ENCODE peak calls at places on chromosomes 16 and 17, in ten cellular contexts. One of them, this sample, is unnamed.

GRCh38 chr17:19313066-19313745 is 49.3 kb downstream of the B9D1 start:
- DNase-seq in mammary epithelial cell: no peak
- DNase-seq in non-pigmented ciliary epithelial cell: no peak
- DNase-seq in heart left ventricle: no peak
- DNase-seq in stimulated activated CD4-positive, alpha-beta T cell treated with anti-CD3 and anti-CD28 coated beads, Interleukin-4, amount 100 ng/mL, for 4 hours: no peak
- DNase-seq in smooth muscle cell of the brain vasculature: no peak
- DNase-seq in MCF 10A: no peak
- DNase-seq in uterus: no peak
- DNase-seq in NCI-H446: no peak
- DNase-seq in myocyte: no peak
- DNase-seq in this sample: no peak

GRCh38 chr16:1450841-1451240 is 6.5 kb upstream of the CCDC154 start:
- DNase-seq in mammary epithelial cell: no peak
- DNase-seq in non-pigmented ciliary epithelial cell: no peak
- DNase-seq in heart left ventricle: no peak
- DNase-seq in stimulated activated CD4-positive, alpha-beta T cell treated with anti-CD3 and anti-CD28 coated beads, Interleukin-4, amount 100 ng/mL, for 4 hours: no peak
- DNase-seq in smooth muscle cell of the brain vasculature: no peak
- DNase-seq in MCF 10A: no peak
- DNase-seq in uterus: no peak
- DNase-seq in NCI-H446: no peak
- DNase-seq in myocyte: no peak
- DNase-seq in this sample: no peak

GRCh38 chr16:66601471-66601870 is 3.0 kb upstream of the CMTM3 start:
- DNase-seq in mammary epithelial cell: no peak
- DNase-seq in non-pigmented ciliary epithelial cell: no peak
- DNase-seq in heart left ventricle: no peak
- DNase-seq in stimulated activated CD4-positive, alpha-beta T cell treated with anti-CD3 and anti-CD28 coated beads, Interleukin-4, amount 100 ng/mL, for 4 hours: no peak
- DNase-seq in smooth muscle cell of the brain vasculature: no peak
- DNase-seq in MCF 10A: no peak
- DNase-seq in uterus: no peak
- DNase-seq in NCI-H446: no peak
- DNase-seq in myocyte: no peak
- DNase-seq in this sample: no peak

GRCh38 chr16:58474296-58474695 is 25.6 kb upstream of the NDRG4 start:
- DNase-seq in mammary epithelial cell: no peak
- DNase-seq in non-pigmented ciliary epithelial cell: no peak
- DNase-seq in heart left ventricle: no peak
- DNase-seq in stimulated activated CD4-positive, alpha-beta T cell treated with anti-CD3 and anti-CD28 coated beads, Interleukin-4, amount 100 ng/mL, for 4 hours: no peak
- DNase-seq in smooth muscle cell of the brain vasculature: no peak
- DNase-seq in MCF 10A: no peak
- DNase-seq in uterus: no peak
- DNase-seq in NCI-H446: no peak
- DNase-seq in myocyte: no peak
- DNase-seq in this sample: no peak

GRCh38 chr17:66985338-66985737 is 20.8 kb downstream of the CACNG4 start:
- DNase-seq in mammary epithelial cell: no peak
- DNase-seq in non-pigmented ciliary epithelial cell: no peak
- DNase-seq in heart left ventricle: no peak
- DNase-seq in stimulated activated CD4-positive, alpha-beta T cell treated with anti-CD3 and anti-CD28 coated beads, Interleukin-4, amount 100 ng/mL, for 4 hours: no peak
- DNase-seq in smooth muscle cell of the brain vasculature: no peak
- DNase-seq in MCF 10A: no peak
- DNase-seq in uterus: no peak
- DNase-seq in NCI-H446: no peak
- DNase-seq in myocyte: no peak
- DNase-seq in this sample: no peak

GRCh38 chr16:84976644-84977400 is 34.5 kb downstream of the ZDHHC7 start:
- DNase-seq in mammary epithelial cell: no peak
- DNase-seq in non-pigmented ciliary epithelial cell: no peak
- DNase-seq in heart left ventricle: peak; percentile 79
- DNase-seq in stimulated activated CD4-positive, alpha-beta T cell treated with anti-CD3 and anti-CD28 coated beads, Interleukin-4, amount 100 ng/mL, for 4 hours: no peak
- DNase-seq in smooth muscle cell of the brain vasculature: no peak
- DNase-seq in MCF 10A: no peak
- DNase-seq in uterus: no peak
- DNase-seq in NCI-H446: no peak
- DNase-seq in myocyte: no peak
- DNase-seq in this sample: no peak

GRCh38 chr17:50564916-50565315 is 4.4 kb downstream of the CACNA1G start:
- DNase-seq in mammary epithelial cell: peak; percentile 23
- DNase-seq in non-pigmented ciliary epithelial cell: no peak
- DNase-seq in heart left ventricle: peak; percentile 81
- DNase-seq in stimulated activated CD4-positive, alpha-beta T cell treated with anti-CD3 and anti-CD28 coated beads, Interleukin-4, amount 100 ng/mL, for 4 hours: no peak
- DNase-seq in smooth muscle cell of the brain vasculature: no peak
- DNase-seq in MCF 10A: no peak
- DNase-seq in uterus: peak; percentile 89
- DNase-seq in NCI-H446: peak; percentile 18
- DNase-seq in myocyte: peak; percentile 43
- DNase-seq in this sample: no peak

GRCh38 chr17:27083408-27084185 is 210.3 kb upstream of the WSB1 start:
- DNase-seq in mammary epithelial cell: no peak
- DNase-seq in non-pigmented ciliary epithelial cell: no peak
- DNase-seq in heart left ventricle: no peak
- DNase-seq in stimulated activated CD4-positive, alpha-beta T cell treated with anti-CD3 and anti-CD28 coated beads, Interleukin-4, amount 100 ng/mL, for 4 hours: no peak
- DNase-seq in smooth muscle cell of the brain vasculature: no peak
- DNase-seq in MCF 10A: no peak
- DNase-seq in uterus: no peak
- DNase-seq in NCI-H446: no peak
- DNase-seq in myocyte: no peak
- DNase-seq in this sample: no peak

GRCh38 chr17:8893059-8893458 is 25.6 kb upstream of the PIK3R6 start:
- DNase-seq in mammary epithelial cell: no peak
- DNase-seq in non-pigmented ciliary epithelial cell: no peak
- DNase-seq in heart left ventricle: no peak
- DNase-seq in stimulated activated CD4-positive, alpha-beta T cell treated with anti-CD3 and anti-CD28 coated beads, Interleukin-4, amount 100 ng/mL, for 4 hours: no peak
- DNase-seq in smooth muscle cell of the brain vasculature: no peak
- DNase-seq in MCF 10A: no peak
- DNase-seq in uterus: no peak
- DNase-seq in NCI-H446: no peak
- DNase-seq in myocyte: no peak
- DNase-seq in this sample: no peak

GRCh38 chr17:17792551-17793377 is 44.0 kb downstream of the SREBF1 start:
- DNase-seq in mammary epithelial cell: no peak
- DNase-seq in non-pigmented ciliary epithelial cell: no peak
- DNase-seq in heart left ventricle: peak; percentile 66
- DNase-seq in stimulated activated CD4-positive, alpha-beta T cell treated with anti-CD3 and anti-CD28 coated beads, Interleukin-4, amount 100 ng/mL, for 4 hours: no peak
- DNase-seq in smooth muscle cell of the brain vasculature: no peak
- DNase-seq in MCF 10A: no peak
- DNase-seq in uterus: peak; percentile 67
- DNase-seq in NCI-H446: no peak
- DNase-seq in myocyte: no peak
- DNase-seq in this sample: no peak

GRCh38 chr16:71585318-71585703 is 8.4 kb upstream of the TAT start:
- DNase-seq in mammary epithelial cell: no peak
- DNase-seq in non-pigmented ciliary epithelial cell: no peak
- DNase-seq in heart left ventricle: no peak
- DNase-seq in stimulated activated CD4-positive, alpha-beta T cell treated with anti-CD3 and anti-CD28 coated beads, Interleukin-4, amount 100 ng/mL, for 4 hours: no peak
- DNase-seq in smooth muscle cell of the brain vasculature: no peak
- DNase-seq in MCF 10A: no peak
- DNase-seq in uterus: no peak
- DNase-seq in NCI-H446: no peak
- DNase-seq in myocyte: no peak
- DNase-seq in this sample: no peak

GRCh38 chr17:15106540-15106939 is 158.6 kb downstream of the PMP22 start:
- DNase-seq in mammary epithelial cell: peak; percentile 60
- DNase-seq in non-pigmented ciliary epithelial cell: no peak
- DNase-seq in heart left ventricle: no peak
- DNase-seq in stimulated activated CD4-positive, alpha-beta T cell treated with anti-CD3 and anti-CD28 coated beads, Interleukin-4, amount 100 ng/mL, for 4 hours: no peak
- DNase-seq in smooth muscle cell of the brain vasculature: no peak
- DNase-seq in MCF 10A: peak; percentile 66
- DNase-seq in uterus: no peak
- DNase-seq in NCI-H446: no peak
- DNase-seq in myocyte: no peak
- DNase-seq in this sample: no peak

GRCh38 chr16:55264949-55265348 is 59.1 kb upstream of the IRX6 start:
- DNase-seq in mammary epithelial cell: no peak
- DNase-seq in non-pigmented ciliary epithelial cell: no peak
- DNase-seq in heart left ventricle: no peak
- DNase-seq in stimulated activated CD4-positive, alpha-beta T cell treated with anti-CD3 and anti-CD28 coated beads, Interleukin-4, amount 100 ng/mL, for 4 hours: no peak
- DNase-seq in smooth muscle cell of the brain vasculature: no peak
- DNase-seq in MCF 10A: peak; percentile 22
- DNase-seq in uterus: no peak
- DNase-seq in NCI-H446: peak; percentile 2
- DNase-seq in myocyte: no peak
- DNase-seq in this sample: no peak

GRCh38 chr17:21042434-21043295 is at the start of gene USP22:
- DNase-seq in mammary epithelial cell: no peak
- DNase-seq in non-pigmented ciliary epithelial cell: no peak
- DNase-seq in heart left ventricle: no peak
- DNase-seq in stimulated activated CD4-positive, alpha-beta T cell treated with anti-CD3 and anti-CD28 coated beads, Interleukin-4, amount 100 ng/mL, for 4 hours: peak; percentile 92
- DNase-seq in smooth muscle cell of the brain vasculature: no peak
- DNase-seq in MCF 10A: no peak
- DNase-seq in uterus: no peak
- DNase-seq in NCI-H446: peak; percentile 98
- DNase-seq in myocyte: no peak
- DNase-seq in this sample: no peak

GRCh38 chr17:80219013-80219776 is 938 bp downstream of the SGSH start:
- DNase-seq in mammary epithelial cell: peak; percentile 82
- DNase-seq in non-pigmented ciliary epithelial cell: peak; percentile 19
- DNase-seq in heart left ventricle: peak; percentile 69
- DNase-seq in stimulated activated CD4-positive, alpha-beta T cell treated with anti-CD3 and anti-CD28 coated beads, Interleukin-4, amount 100 ng/mL, for 4 hours: peak; percentile 87
- DNase-seq in smooth muscle cell of the brain vasculature: no peak
- DNase-seq in MCF 10A: peak; percentile 84
- DNase-seq in uterus: peak; percentile 55
- DNase-seq in NCI-H446: peak; percentile 13
- DNase-seq in myocyte: peak; percentile 89
- DNase-seq in this sample: peak; percentile 33

GRCh38 chr17:31552568-31552967 is 161.1 kb downstream of the RAB11FIP4 start:
- DNase-seq in mammary epithelial cell: no peak
- DNase-seq in non-pigmented ciliary epithelial cell: no peak
- DNase-seq in heart left ventricle: no peak
- DNase-seq in stimulated activated CD4-positive, alpha-beta T cell treated with anti-CD3 and anti-CD28 coated beads, Interleukin-4, amount 100 ng/mL, for 4 hours: no peak
- DNase-seq in smooth muscle cell of the brain vasculature: no peak
- DNase-seq in MCF 10A: no peak
- DNase-seq in uterus: no peak
- DNase-seq in NCI-H446: no peak
- DNase-seq in myocyte: no peak
- DNase-seq in this sample: no peak

GRCh38 chr17:2405247-2405926 is 4.5 kb upstream of the MNT start:
- DNase-seq in mammary epithelial cell: peak; percentile 97
- DNase-seq in non-pigmented ciliary epithelial cell: peak; percentile 73
- DNase-seq in heart left ventricle: no peak
- DNase-seq in stimulated activated CD4-positive, alpha-beta T cell treated with anti-CD3 and anti-CD28 coated beads, Interleukin-4, amount 100 ng/mL, for 4 hours: no peak
- DNase-seq in smooth muscle cell of the brain vasculature: peak; percentile 56
- DNase-seq in MCF 10A: peak; percentile 91
- DNase-seq in uterus: no peak
- DNase-seq in NCI-H446: no peak
- DNase-seq in myocyte: peak; percentile 69
- DNase-seq in this sample: no peak

GRCh38 chr16:75235721-75236193 is 15.7 kb downstream of the BCAR1 start:
- DNase-seq in mammary epithelial cell: no peak
- DNase-seq in non-pigmented ciliary epithelial cell: no peak
- DNase-seq in heart left ventricle: peak; percentile 33
- DNase-seq in stimulated activated CD4-positive, alpha-beta T cell treated with anti-CD3 and anti-CD28 coated beads, Interleukin-4, amount 100 ng/mL, for 4 hours: no peak
- DNase-seq in smooth muscle cell of the brain vasculature: no peak
- DNase-seq in MCF 10A: no peak
- DNase-seq in uterus: peak; percentile 18
- DNase-seq in NCI-H446: no peak
- DNase-seq in myocyte: no peak
- DNase-seq in this sample: no peak

GRCh38 chr17:7476474-7476873 is 3.0 kb downstream of the ZBTB4 start:
- DNase-seq in mammary epithelial cell: peak; percentile 95
- DNase-seq in non-pigmented ciliary epithelial cell: no peak
- DNase-seq in heart left ventricle: no peak
- DNase-seq in stimulated activated CD4-positive, alpha-beta T cell treated with anti-CD3 and anti-CD28 coated beads, Interleukin-4, amount 100 ng/mL, for 4 hours: no peak
- DNase-seq in smooth muscle cell of the brain vasculature: no peak
- DNase-seq in MCF 10A: peak; percentile 82
- DNase-seq in uterus: no peak
- DNase-seq in NCI-H446: no peak
- DNase-seq in myocyte: no peak
- DNase-seq in this sample: no peak

GRCh38 chr16:27518226-27518625 is 31.5 kb downstream of the GTF3C1 start:
- DNase-seq in mammary epithelial cell: no peak
- DNase-seq in non-pigmented ciliary epithelial cell: no peak
- DNase-seq in heart left ventricle: no peak
- DNase-seq in stimulated activated CD4-positive, alpha-beta T cell treated with anti-CD3 and anti-CD28 coated beads, Interleukin-4, amount 100 ng/mL, for 4 hours: no peak
- DNase-seq in smooth muscle cell of the brain vasculature: no peak
- DNase-seq in MCF 10A: no peak
- DNase-seq in uterus: no peak
- DNase-seq in NCI-H446: no peak
- DNase-seq in myocyte: no peak
- DNase-seq in this sample: no peak

GRCh38 chr17:37301288-37301687 is 74.5 kb upstream of the C17orf78 start:
- DNase-seq in mammary epithelial cell: no peak
- DNase-seq in non-pigmented ciliary epithelial cell: no peak
- DNase-seq in heart left ventricle: no peak
- DNase-seq in stimulated activated CD4-positive, alpha-beta T cell treated with anti-CD3 and anti-CD28 coated beads, Interleukin-4, amount 100 ng/mL, for 4 hours: no peak
- DNase-seq in smooth muscle cell of the brain vasculature: no peak
- DNase-seq in MCF 10A: no peak
- DNase-seq in uterus: no peak
- DNase-seq in NCI-H446: no peak
- DNase-seq in myocyte: peak; percentile 9
- DNase-seq in this sample: no peak

GRCh38 chr16:83420206-83420760 is 387.5 kb upstream of the HSBP1 start:
- DNase-seq in mammary epithelial cell: peak; percentile 26
- DNase-seq in non-pigmented ciliary epithelial cell: no peak
- DNase-seq in heart left ventricle: no peak
- DNase-seq in stimulated activated CD4-positive, alpha-beta T cell treated with anti-CD3 and anti-CD28 coated beads, Interleukin-4, amount 100 ng/mL, for 4 hours: no peak
- DNase-seq in smooth muscle cell of the brain vasculature: peak; percentile 4
- DNase-seq in MCF 10A: peak; percentile 60
- DNase-seq in uterus: no peak
- DNase-seq in NCI-H446: no peak
- DNase-seq in myocyte: peak; percentile 79
- DNase-seq in this sample: no peak

GRCh38 chr16:8678068-8678927 is 3.9 kb downstream of the ABAT start:
- DNase-seq in mammary epithelial cell: peak; percentile 84
- DNase-seq in non-pigmented ciliary epithelial cell: peak; percentile 49
- DNase-seq in heart left ventricle: no peak
- DNase-seq in stimulated activated CD4-positive, alpha-beta T cell treated with anti-CD3 and anti-CD28 coated beads, Interleukin-4, amount 100 ng/mL, for 4 hours: no peak
- DNase-seq in smooth muscle cell of the brain vasculature: no peak
- DNase-seq in MCF 10A: peak; percentile 21
- DNase-seq in uterus: no peak
- DNase-seq in NCI-H446: no peak
- DNase-seq in myocyte: no peak
- DNase-seq in this sample: no peak

GRCh38 chr16:57892447-57893096 is 78.4 kb downstream of the CNGB1 start:
- DNase-seq in mammary epithelial cell: no peak
- DNase-seq in non-pigmented ciliary epithelial cell: no peak
- DNase-seq in heart left ventricle: no peak
- DNase-seq in stimulated activated CD4-positive, alpha-beta T cell treated with anti-CD3 and anti-CD28 coated beads, Interleukin-4, amount 100 ng/mL, for 4 hours: no peak
- DNase-seq in smooth muscle cell of the brain vasculature: no peak
- DNase-seq in MCF 10A: no peak
- DNase-seq in uterus: no peak
- DNase-seq in NCI-H446: no peak
- DNase-seq in myocyte: no peak
- DNase-seq in this sample: no peak

GRCh38 chr16:74019608-74020007 is 277.0 kb upstream of the PSMD7 start:
- DNase-seq in mammary epithelial cell: no peak
- DNase-seq in non-pigmented ciliary epithelial cell: no peak
- DNase-seq in heart left ventricle: no peak
- DNase-seq in stimulated activated CD4-positive, alpha-beta T cell treated with anti-CD3 and anti-CD28 coated beads, Interleukin-4, amount 100 ng/mL, for 4 hours: no peak
- DNase-seq in smooth muscle cell of the brain vasculature: no peak
- DNase-seq in MCF 10A: no peak
- DNase-seq in uterus: no peak
- DNase-seq in NCI-H446: no peak
- DNase-seq in myocyte: no peak
- DNase-seq in this sample: no peak

GRCh38 chr16:84806256-84806889 is 13.4 kb upstream of the CRISPLD2 start:
- DNase-seq in mammary epithelial cell: no peak
- DNase-seq in non-pigmented ciliary epithelial cell: peak; percentile 75
- DNase-seq in heart left ventricle: peak; percentile 81
- DNase-seq in stimulated activated CD4-positive, alpha-beta T cell treated with anti-CD3 and anti-CD28 coated beads, Interleukin-4, amount 100 ng/mL, for 4 hours: no peak
- DNase-seq in smooth muscle cell of the brain vasculature: peak; percentile 59
- DNase-seq in MCF 10A: peak; percentile 91
- DNase-seq in uterus: no peak
- DNase-seq in NCI-H446: no peak
- DNase-seq in myocyte: no peak
- DNase-seq in this sample: no peak

GRCh38 chr17:66541461-66542182 is 239.2 kb downstream of the PRKCA start:
- DNase-seq in mammary epithelial cell: peak; percentile 74
- DNase-seq in non-pigmented ciliary epithelial cell: no peak
- DNase-seq in heart left ventricle: peak; percentile 42
- DNase-seq in stimulated activated CD4-positive, alpha-beta T cell treated with anti-CD3 and anti-CD28 coated beads, Interleukin-4, amount 100 ng/mL, for 4 hours: no peak
- DNase-seq in smooth muscle cell of the brain vasculature: no peak
- DNase-seq in MCF 10A: no peak
- DNase-seq in uterus: no peak
- DNase-seq in NCI-H446: no peak
- DNase-seq in myocyte: peak; percentile 47
- DNase-seq in this sample: no peak

This sample was measured in epithelial cell of proximal tubule.